ENCODE peak calls at places on chromosomes 4 and X, in eight cellular contexts. K, S, T, Y, D, X, M and J are unnamed samples.

GRCh38 chr4:164212714-164213113 is 541.2 kb upstream of the SMIM31 start:
- DNase-seq in K (peak), S (no peak), T (no peak), Y (no peak), D (no peak), X (no peak), M (no peak), J (no peak)

GRCh38 chr4:177937051-177937450 is 494.8 kb upstream of the AGA start:
- DNase-seq in K (no peak), S (no peak), T (no peak), Y (no peak), D (no peak), X (no peak), M (no peak), J (peak)

GRCh38 chr4:133638702-133639101 is 489.6 kb downstream of the PCDH10 start:
- DNase-seq in K (no peak), S (no peak), T (no peak), Y (no peak), D (no peak), X (no peak), M (no peak), J (no peak)

GRCh38 chrX:31057291-31057690 is 14.6 kb downstream of the FTHL17 start:
- DNase-seq in K (no peak), S (no peak), T (no peak), Y (no peak), D (no peak), X (no peak), M (no peak), J (no peak)

GRCh38 chr4:146051724-146052396 is 113.2 kb upstream of the ZNF827 start:
- DNase-seq in K (peak), S (no peak), T (peak), Y (no peak), D (no peak), X (no peak), M (no peak), J (no peak)

GRCh38 chr4:150938417-150938816 is 76.7 kb downstream of the LRBA start:
- DNase-seq in K (peak), S (no peak), T (no peak), Y (no peak), D (no peak), X (no peak), M (no peak), J (no peak)

GRCh38 chrX:20454117-20454516 is 187.4 kb upstream of the RPS6KA3 start:
- DNase-seq in K (peak), S (no peak), T (no peak), Y (no peak), D (no peak), X (no peak), M (no peak), J (no peak)

GRCh38 chr4:157992038-157992706 is 180.7 kb downstream of the GASK1B start:
- DNase-seq in K (peak), S (no peak), T (peak), Y (peak), D (no peak), X (no peak), M (no peak), J (peak)

GRCh38 chr4:124953059-124953850 is 240.7 kb upstream of the ANKRD50 start:
- DNase-seq in K (peak), S (no peak), T (peak), Y (no peak), D (no peak), X (no peak), M (no peak), J (no peak)

GRCh38 chrX:19772306-19772705 is 115.1 kb downstream of the SH3KBP1 start:
- DNase-seq in K (peak), S (no peak), T (peak), Y (no peak), D (no peak), X (no peak), M (no peak), J (no peak)

GRCh38 chr4:37908488-37909343 is 17.8 kb downstream of the TBC1D1 start:
- DNase-seq in K (peak), S (peak), T (peak), Y (no peak), D (no peak), X (no peak), M (no peak), J (no peak)

GRCh38 chrX:12138366-12139313 is at the start of gene FRMPD4:
- DNase-seq in K (peak), S (no peak), T (no peak), Y (no peak), D (peak), X (no peak), M (no peak), J (no peak)

GRCh38 chrX:34956915-34957314 is 14.3 kb downstream of the FAM47B start:
- DNase-seq in K (peak), S (no peak), T (peak), Y (no peak), D (no peak), X (no peak), M (no peak), J (no peak)

GRCh38 chr4:2961411-2962098 is 1.7 kb downstream of the NOP14 start:
- DNase-seq in K (no peak), S (no peak), T (no peak), Y (no peak), D (no peak), X (no peak), M (no peak), J (no peak)

GRCh38 chrX:11367609-11368430 is 74.6 kb downstream of the AMELX start:
- DNase-seq in K (peak), S (no peak), T (no peak), Y (peak), D (no peak), X (no peak), M (no peak), J (no peak)

GRCh38 chr4:64539234-64539849 is 130.1 kb upstream of the TECRL start:
- DNase-seq in K (peak), S (no peak), T (peak), Y (peak), D (peak), X (no peak), M (no peak), J (peak)

GRCh38 chrX:45505214-45505613 is 304.5 kb upstream of the DIPK2B start:
- DNase-seq in K (peak), S (no peak), T (peak), Y (no peak), D (no peak), X (no peak), M (no peak), J (no peak)

GRCh38 chr4:77104405-77105292 is 28.9 kb upstream of the CCNI start:
- DNase-seq in K (peak), S (peak), T (peak), Y (no peak), D (no peak), X (peak), M (no peak), J (peak)

GRCh38 chr4:100836929-100837328 is 319.1 kb upstream of the EMCN start:
- DNase-seq in K (no peak), S (no peak), T (no peak), Y (no peak), D (no peak), X (no peak), M (no peak), J (no peak)

GRCh38 chrX:109862386-109862910 is 129.4 kb upstream of the ACSL4 start:
- DNase-seq in K (peak), S (no peak), T (no peak), Y (no peak), D (no peak), X (no peak), M (no peak), J (no peak)

GRCh38 chr4:155761047-155761446 is 2.2 kb downstream of the GUCY1B1 start:
- DNase-seq in K (no peak), S (no peak), T (no peak), Y (no peak), D (no peak), X (no peak), M (no peak), J (no peak)

GRCh38 chr4:7342581-7343352 is 92.0 kb downstream of the PSAPL1 start:
- DNase-seq in K (no peak), S (peak), T (no peak), Y (no peak), D (no peak), X (no peak), M (no peak), J (no peak)

DNA sequence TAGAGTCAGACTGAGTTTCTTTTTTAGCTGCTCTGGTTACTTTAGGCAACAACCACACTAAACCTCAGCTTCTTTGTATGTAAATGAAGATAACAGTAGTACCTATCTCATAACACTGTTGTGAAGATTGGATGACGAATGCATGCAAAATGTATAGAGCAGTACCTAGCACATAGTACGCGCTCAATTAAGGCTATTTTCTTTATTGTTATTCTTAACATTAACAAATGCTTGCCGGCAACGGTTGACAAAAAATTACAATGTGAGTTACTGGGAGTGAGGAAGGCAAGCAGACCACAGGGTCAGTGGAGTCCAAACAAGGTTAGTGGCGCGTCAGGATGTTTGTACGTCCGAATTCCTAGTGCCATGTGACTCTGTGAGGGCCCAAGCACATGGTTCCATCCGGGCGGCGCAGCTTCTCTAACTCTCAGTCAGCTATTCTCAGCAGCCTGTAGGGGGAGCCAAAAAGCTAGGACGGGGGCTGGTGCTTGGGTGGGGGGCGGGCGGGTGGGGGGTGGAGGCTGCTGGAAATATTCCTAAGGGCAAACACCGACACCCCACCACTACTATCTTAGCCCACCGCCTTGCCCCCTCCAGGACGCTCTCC is 795 bp upstream of the NALF2 start:
- DNase-seq in K (no peak), S (no peak), T (no peak), Y (peak), D (no peak), X (no peak), M (no peak), J (no peak)
- TF ChIP-seq CTCF in K (peak), S (no peak), T (no peak), Y (no peak), D (no peak), X (no peak), M (no peak), J (peak)

GRCh38 chr4:80016506-80016905 is 56.5 kb downstream of the ANTXR2 start:
- DNase-seq in K (no peak), S (no peak), T (peak), Y (no peak), D (no peak), X (no peak), M (no peak), J (no peak)
- TF ChIP-seq CTCF in K (no peak), S (no peak), T (no peak), Y (no peak), D (no peak), X (no peak), M (no peak), J (no peak)

GRCh38 chr4:6044805-6045204 is 26.6 kb upstream of the C4orf50 start:
- DNase-seq in K (no peak), S (no peak), T (no peak), Y (no peak), D (peak), X (no peak), M (no peak), J (no peak)
- TF ChIP-seq CTCF in K (no peak), S (no peak), T (no peak), Y (no peak), D (peak), X (no peak), M (no peak), J (no peak)

GRCh38 chr4:94598758-94599157 is 147.0 kb downstream of the PDLIM5 start:
- DNase-seq in K (no peak), S (no peak), T (no peak), Y (no peak), D (no peak), X (no peak), M (no peak), J (no peak)

GRCh38 chr4:94605241-94605640 is 152.5 kb upstream of the BMPR1B start:
- DNase-seq in K (no peak), S (no peak), T (no peak), Y (no peak), D (no peak), X (no peak), M (no peak), J (no peak)

GRCh38 chr4:94603170-94603747 is 151.5 kb downstream of the PDLIM5 start:
- DNase-seq in K (peak), S (no peak), T (peak), Y (peak), D (no peak), X (no peak), M (no peak), J (no peak)
- TF ChIP-seq CTCF in K (no peak), S (no peak), T (no peak), Y (no peak), D (no peak), X (no peak), M (no peak), J (no peak)

DNA sequence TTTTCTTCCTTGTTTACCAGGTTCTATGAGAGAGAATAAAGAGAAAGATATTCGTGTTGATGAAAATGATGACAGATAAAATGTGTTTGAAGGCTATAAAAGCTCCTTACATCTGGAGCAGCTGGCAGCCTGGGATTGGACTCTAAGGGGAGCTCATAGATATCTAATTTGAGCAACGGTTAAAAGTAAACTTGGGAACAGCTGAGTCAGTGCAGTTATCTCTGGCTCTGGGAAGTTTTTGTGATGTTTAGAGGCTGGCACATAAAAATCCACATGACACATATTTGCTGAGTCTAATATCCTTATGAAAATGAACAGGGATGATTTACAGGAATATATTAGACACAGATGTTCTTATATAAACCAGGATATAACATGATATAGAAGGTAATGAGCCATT is 331.8 kb upstream of the TENM3 start:
- DNase-seq in K (no peak), S (no peak), T (peak), Y (no peak), D (no peak), X (no peak), M (no peak), J (no peak)
- TF ChIP-seq CTCF in K (no peak), S (no peak), T (no peak), Y (no peak), D (no peak), X (no peak), M (no peak), J (no peak)

GRCh38 chr4:17781072-17781830 is at the start of gene FAM184B:
- DNase-seq in K (peak), S (no peak), T (peak), Y (no peak), D (peak), X (no peak), M (no peak), J (peak)
- TF ChIP-seq CTCF in K (no peak), S (no peak), T (no peak), Y (no peak), D (no peak), X (no peak), M (no peak), J (no peak)

DNA sequence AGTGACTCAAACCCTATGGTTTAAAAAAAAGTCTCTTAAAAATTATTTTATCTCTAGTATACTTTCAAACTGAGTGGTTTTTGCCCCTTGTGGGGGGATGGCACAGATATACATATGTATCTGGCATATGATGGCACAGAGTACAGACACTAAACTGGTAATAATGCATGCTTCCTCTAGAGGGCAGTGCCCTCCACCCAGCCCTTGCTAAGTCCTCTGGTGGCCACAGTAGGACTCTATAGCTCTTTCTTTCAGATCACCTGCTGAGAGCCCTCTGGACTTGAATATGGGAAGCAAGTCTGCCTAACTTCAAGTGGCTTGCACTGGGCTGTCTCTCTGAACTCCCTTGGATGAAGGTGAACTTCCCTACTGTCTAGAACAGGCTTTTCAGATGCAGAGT is 66.3 kb downstream of the TSPAN7 start:
- DNase-seq in K (peak), S (no peak), T (peak), Y (no peak), D (peak), X (no peak), M (no peak), J (peak)
- TF ChIP-seq CTCF in K (peak), S (peak), T (peak), Y (peak), D (peak), X (no peak), M (peak), J (peak)

GRCh38 chrX:41333994-41334865 is at the start of gene DDX3X:
- DNase-seq in K (peak), S (peak), T (peak), Y (peak), D (peak), X (peak), M (peak), J (peak)
- TF ChIP-seq CTCF in K (peak), S (peak), T (peak), Y (no peak), D (no peak), X (peak), M (no peak), J (no peak)

GRCh38 chr4:182862166-182862875 is 54.9 kb downstream of the DCTD start:
- DNase-seq in K (no peak), S (no peak), T (no peak), Y (no peak), D (peak), X (no peak), M (peak), J (no peak)
- TF ChIP-seq CTCF in K (no peak), S (no peak), T (no peak), Y (no peak), D (no peak), X (no peak), M (no peak), J (no peak)